ENCODE peak calls at places on chromosomes 6 and 20, in eight cellular contexts. A, H, U, C, N, F, S and Y are unnamed samples.

GRCh38 chr20:21564127-21564773 is 50.4 kb upstream of the NKX2-2 start:
- DNase-seq in A (no peak), H (no peak), U (no peak), C (no peak), N (no peak), F (no peak), S (peak), Y (no peak)

GRCh38 chr20:37365760-37366638 is 20.1 kb downstream of the SRC start:
- DNase-seq in A (no peak), H (no peak), U (no peak), C (no peak), N (no peak), F (no peak), S (no peak), Y (no peak)

GRCh38 chr6:15129872-15130271 is 116.0 kb upstream of the JARID2 start:
- DNase-seq in A (no peak), H (no peak), U (no peak), C (no peak), N (no peak), F (no peak), S (no peak), Y (no peak)

GRCh38 chr20:1628621-1629020 is 8.8 kb upstream of the SIRPB1 start:
- DNase-seq in A (no peak), H (no peak), U (no peak), C (no peak), N (no peak), F (no peak), S (no peak), Y (no peak)

GRCh38 chr20:13883425-13883824 is 98.6 kb downstream of the NDUFAF5 start:
- DNase-seq in A (no peak), H (no peak), U (no peak), C (no peak), N (no peak), F (no peak), S (no peak), Y (no peak)

GRCh38 chr6:81120280-81120679 is 632.2 kb downstream of the TENT5A start:
- DNase-seq in A (no peak), H (no peak), U (no peak), C (no peak), N (no peak), F (no peak), S (no peak), Y (no peak)

GRCh38 chr6:10146723-10147451 is 268.0 kb downstream of the TFAP2A start:
- DNase-seq in A (peak), H (no peak), U (no peak), C (peak), N (no peak), F (peak), S (peak), Y (peak)

GRCh38 chr6:164243012-164243610 is 828.6 kb downstream of the QKI start:
- DNase-seq in A (no peak), H (no peak), U (no peak), C (no peak), N (no peak), F (no peak), S (no peak), Y (no peak)

GRCh38 chr6:89500486-89501020 is 67.6 kb downstream of the ANKRD6 start:
- DNase-seq in A (no peak), H (no peak), U (no peak), C (no peak), N (no peak), F (no peak), S (no peak), Y (no peak)

GRCh38 chr20:34473262-34473883 is 42.8 kb upstream of the DYNLRB1 start:
- DNase-seq in A (peak), H (no peak), U (peak), C (peak), N (no peak), F (peak), S (peak), Y (no peak)

GRCh38 chr6:11785449-11785951 is 6.9 kb upstream of the ADTRP start:
- DNase-seq in A (peak), H (no peak), U (no peak), C (no peak), N (no peak), F (peak), S (no peak), Y (no peak)

GRCh38 chr6:166656269-166657206 is 29.5 kb upstream of the RPS6KA2 start:
- DNase-seq in A (no peak), H (no peak), U (no peak), C (no peak), N (no peak), F (no peak), S (peak), Y (no peak)
- H3K4me3 ChIP-seq in A (no peak), H (no peak), U (no peak), C (no peak), N (no peak), F (no peak), S (no peak), Y (no peak)

GRCh38 chr20:47377122-47377722 is 20.7 kb upstream of the ZMYND8 start:
- DNase-seq in A (no peak), H (no peak), U (no peak), C (no peak), N (no peak), F (peak), S (no peak), Y (no peak)
- TF ChIP-seq CTCF in A (no peak), H (no peak), U (no peak), C (no peak), N (no peak), F (peak), S (no peak), Y (no peak)

DNA sequence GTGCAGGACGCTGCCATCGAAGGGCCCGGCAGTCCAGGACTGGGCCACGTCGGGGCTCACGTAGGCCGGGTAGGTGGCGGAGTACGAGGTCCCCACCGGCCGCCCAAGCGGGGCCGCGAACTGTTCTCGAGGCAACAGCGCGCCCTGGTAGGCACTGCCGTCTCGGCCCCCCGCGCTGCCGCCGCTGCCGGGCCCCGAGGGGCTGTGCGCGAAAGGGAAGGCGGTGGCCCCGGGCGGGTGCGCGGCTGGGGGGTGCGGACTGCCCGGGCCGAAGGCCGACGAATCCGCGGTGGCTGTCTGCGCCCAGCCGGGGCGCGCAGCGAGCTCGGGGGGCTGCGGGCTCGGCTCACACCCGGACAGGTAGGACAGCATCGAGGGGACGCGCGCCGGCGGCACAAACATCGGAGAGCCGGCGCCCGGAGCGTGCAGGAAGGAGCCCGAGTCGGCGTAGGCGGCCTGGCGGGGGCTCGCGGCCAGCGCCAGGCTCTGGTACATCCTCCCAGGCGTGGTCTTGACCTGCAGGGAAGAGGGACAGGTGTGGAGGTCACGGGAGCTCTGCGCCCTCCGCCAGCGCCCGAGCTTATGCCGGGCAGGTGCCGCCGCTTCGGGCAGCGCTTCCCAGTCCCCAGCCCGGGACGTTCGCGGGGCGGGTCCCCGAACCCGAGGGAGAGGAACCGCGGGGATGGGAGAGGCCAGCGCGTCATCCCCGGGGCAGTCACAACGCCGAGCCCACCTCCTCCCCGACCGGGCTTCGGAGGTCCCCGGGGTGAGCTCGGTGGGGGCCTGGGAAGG is 572 bp downstream of the GATA5 start:
- DNase-seq in A (no peak), H (no peak), U (no peak), C (no peak), N (no peak), F (no peak), S (no peak), Y (no peak)
- H3K4me3 ChIP-seq in A (peak), H (peak), U (peak), C (no peak), N (peak), F (no peak), S (no peak), Y (no peak)

GRCh38 chr6:131897050-131897435 is 54.1 kb downstream of the CCN2 start:
- DNase-seq in A (no peak), H (no peak), U (no peak), C (no peak), N (no peak), F (no peak), S (no peak), Y (no peak)
- TF ChIP-seq CTCF in A (no peak), H (no peak), U (no peak), C (no peak), N (no peak), F (no peak), S (no peak), Y (no peak)

GRCh38 chr20:41140226-41141133 is 3.1 kb downstream of the PLCG1 start:
- DNase-seq in A (no peak), H (no peak), U (no peak), C (no peak), N (no peak), F (no peak), S (no peak), Y (no peak)
- H3K4me3 ChIP-seq in A (no peak), H (peak), U (no peak), C (no peak), N (no peak), F (no peak), S (no peak), Y (no peak)

GRCh38 chr6:101826259-101826658 is 432.8 kb downstream of the GRIK2 start:
- DNase-seq in A (peak), H (no peak), U (no peak), C (no peak), N (no peak), F (no peak), S (no peak), Y (no peak)

GRCh38 chr6:101826678-101827077 is 433.2 kb downstream of the GRIK2 start:
- DNase-seq in A (peak), H (no peak), U (no peak), C (no peak), N (no peak), F (no peak), S (no peak), Y (no peak)

GRCh38 chr6:101830501-101831031 is 437.1 kb downstream of the GRIK2 start:
- DNase-seq in A (peak), H (no peak), U (no peak), C (peak), N (no peak), F (peak), S (no peak), Y (peak)

DNA sequence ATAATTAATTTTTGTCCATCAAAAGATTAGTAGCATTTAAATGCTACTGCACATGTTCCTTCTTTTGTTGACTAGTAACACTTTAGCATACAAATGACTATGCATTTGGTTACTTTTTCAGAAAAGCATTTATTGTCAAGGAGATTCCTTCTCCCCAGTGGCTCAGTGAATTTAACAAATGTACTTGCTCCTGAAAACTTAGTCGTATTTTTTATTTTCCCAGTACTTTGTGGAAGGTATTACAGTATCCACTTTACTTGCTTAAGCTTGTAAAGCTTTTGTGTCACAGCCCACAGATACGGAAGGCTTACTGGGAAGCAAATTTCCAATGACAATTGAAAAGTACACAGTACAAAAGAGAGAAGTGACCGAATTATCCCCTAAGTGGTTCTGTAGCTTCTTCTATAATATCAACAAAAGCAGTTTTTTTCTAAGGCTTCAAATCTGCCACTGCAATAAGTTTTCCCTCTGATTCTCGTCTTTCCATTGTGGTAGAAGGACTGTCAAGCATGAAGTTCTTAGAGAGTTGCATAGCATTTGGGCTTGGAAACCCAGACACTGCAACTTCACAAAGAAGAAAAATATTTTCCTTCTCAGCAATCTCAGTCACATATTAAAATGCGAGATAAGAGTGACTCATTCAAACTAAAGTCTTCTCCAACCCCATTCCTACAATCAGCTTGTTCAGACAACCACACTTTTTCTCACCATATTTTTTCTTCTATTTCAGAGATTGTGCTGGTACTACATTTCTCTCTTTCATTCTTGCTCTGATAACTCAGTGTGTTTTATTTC is 431.2 kb downstream of the GRIK2 start:
- DNase-seq in A (peak), H (no peak), U (no peak), C (peak), N (no peak), F (no peak), S (no peak), Y (no peak)
- TF ChIP-seq CTCF in A (no peak), H (no peak), U (no peak), C (no peak), N (no peak), F (no peak), S (no peak), Y (no peak)

GRCh38 chr20:63060057-63060991 is 53.6 kb upstream of the BHLHE23 start:
- DNase-seq in A (peak), H (no peak), U (peak), C (peak), N (peak), F (no peak), S (peak), Y (no peak)

GRCh38 chr20:63061051-63061531 is 54.3 kb upstream of the BHLHE23 start:
- DNase-seq in A (no peak), H (no peak), U (peak), C (no peak), N (peak), F (no peak), S (peak), Y (no peak)

GRCh38 chr20:63058696-63059335 is 52.1 kb upstream of the BHLHE23 start:
- DNase-seq in A (no peak), H (no peak), U (peak), C (no peak), N (peak), F (no peak), S (peak), Y (no peak)

GRCh38 chr20:63061701-63062100 is 54.9 kb upstream of the BHLHE23 start:
- DNase-seq in A (no peak), H (no peak), U (peak), C (no peak), N (peak), F (no peak), S (peak), Y (no peak)

GRCh38 chr20:63059684-63060056 is 52.9 kb upstream of the BHLHE23 start:
- DNase-seq in A (no peak), H (no peak), U (peak), C (no peak), N (peak), F (no peak), S (peak), Y (no peak)
- H3K4me3 ChIP-seq in A (no peak), H (no peak), U (no peak), C (no peak), N (no peak), F (no peak), S (no peak), Y (no peak)